ENCODE peak calls at places on chromosome X, in six cellular contexts. V is posterior vena cava, L is SW480, D is cardiac muscle cell, M is LHCN-M2, K is GM13977. C is an unnamed sample.

GRCh38 chrX:108105473-108105872 is 13.9 kb downstream of the ATG4A start:
- DNase-seq in K (no peak), D (no peak), M (no peak), L (no peak), V (no peak), C (no peak)

GRCh38 chrX:46152756-46153155 is 392.5 kb downstream of the ZNF674 start:
- DNase-seq in D (no peak), M (no peak), K (no peak), V (no peak), L (no peak), C (no peak)

GRCh38 chrX:118727686-118728339 is 407 bp downstream of the IL13RA1 start:
- DNase-seq in M (peak), L (peak), K (no peak), V (peak), D (peak), C (peak)

GRCh38 chrX:47293106-47293505 is 60.3 kb downstream of the USP11 start:
- DNase-seq in D (no peak), V (no peak), K (no peak), M (no peak), L (no peak), C (no peak)

GRCh38 chrX:34956915-34957314 is 14.3 kb downstream of the FAM47B start:
- DNase-seq in K (no peak), D (no peak), V (no peak), L (no peak), M (peak), C (no peak)

GRCh38 chrX:64093761-64094160 is 111.7 kb downstream of the AMER1 start:
- DNase-seq in L (peak), M (peak), V (no peak), K (no peak), D (peak), C (no peak)

GRCh38 chrX:47751670-47752069 is 85.0 kb upstream of the ZNF81 start:
- DNase-seq in L (peak), K (no peak), D (peak), M (peak), V (no peak), C (peak)

GRCh38 chrX:42102586-42103282 is 179.4 kb upstream of the CASK start:
- DNase-seq in V (no peak), D (no peak), K (no peak), L (no peak), M (no peak), C (no peak)

GRCh38 chrX:131778269-131779218 is 234.7 kb downstream of the OR13H1 start:
- DNase-seq in D (no peak), L (no peak), V (no peak), M (no peak), K (peak), C (no peak)

GRCh38 chrX:119481218-119481875 is 13.1 kb downstream of the SLC25A5 start:
- DNase-seq in M (no peak), K (no peak), V (no peak), D (no peak), L (no peak), C (peak)

GRCh38 chrX:148580016-148580415 is 79.6 kb downstream of the AFF2 start:
- DNase-seq in D (no peak), L (no peak), M (peak), K (no peak), V (no peak), C (no peak)

GRCh38 chrX:118736394-118737010 is 9.1 kb downstream of the IL13RA1 start:
- DNase-seq in K (no peak), L (no peak), M (no peak), D (no peak), V (no peak), C (no peak)

GRCh38 chrX:19966056-19966455 is 24.8 kb downstream of the BCLAF3 start:
- DNase-seq in K (no peak), V (no peak), M (no peak), D (no peak), L (no peak), C (no peak)

GRCh38 chrX:118548831-118549230 is 53.2 kb downstream of the DOCK11 start:
- DNase-seq in V (no peak), D (no peak), L (no peak), M (peak), K (no peak), C (no peak)

GRCh38 chrX:123884809-123885408 is 25.1 kb downstream of the XIAP start:
- DNase-seq in K (peak), L (peak), D (peak), M (peak), V (no peak), C (no peak)

GRCh38 chrX:130024127-130024526 is 41.7 kb downstream of the BCORL1 start:
- DNase-seq in D (peak), M (peak), K (peak), L (peak), V (peak), C (peak)

GRCh38 chrX:7448123-7448522 is 300.2 kb upstream of the PUDP start:
- DNase-seq in K (no peak), V (no peak), L (no peak), D (no peak), M (no peak), C (no peak)

GRCh38 chrX:53284684-53285447 is 3.5 kb upstream of the IQSEC2 start:
- DNase-seq in K (peak), V (peak), L (peak), D (peak), M (peak), C (peak)

GRCh38 chrX:57930051-57930450 is 19.8 kb upstream of the ZXDA start:
- DNase-seq in L (no peak), K (no peak), V (no peak), D (no peak), M (no peak), C (no peak)

GRCh38 chrX:20066968-20067708 is 49.6 kb downstream of the MAP7D2 start:
- DNase-seq in V (no peak), L (peak), D (peak), M (peak), K (peak), C (no peak)

GRCh38 chrX:115233497-115234219 is at the start of gene LRCH2:
- DNase-seq in V (no peak), M (no peak), L (no peak), K (no peak), D (peak), C (no peak)

GRCh38 chrX:16559206-16559619 is 90.7 kb upstream of the S100G start:
- DNase-seq in K (no peak), M (peak), L (no peak), V (no peak), D (no peak), C (no peak)

GRCh38 chrX:138191998-138192397 is 519.5 kb downstream of the FGF13 start:
- DNase-seq in D (peak), V (no peak), M (peak), K (peak), L (peak), C (no peak)

GRCh38 chrX:39714471-39714870 is 383.3 kb downstream of the BCOR start:
- DNase-seq in D (no peak), V (no peak), K (no peak), L (no peak), M (no peak), C (no peak)

GRCh38 chrX:122739770-122740169 is 444.3 kb upstream of the GRIA3 start:
- DNase-seq in L (no peak), V (no peak), M (no peak), K (no peak), D (no peak), C (no peak)

C was measured in Peyer's patch.